ENCODE peak calls at places on chromosomes 16 and 17, in seven cellular contexts. One of them, this sample, is unnamed.

GRCh38 chr17:31511176-31511540 is 119.7 kb downstream of the RAB11FIP4 start:
- DNase-seq in A549: no peak
- DNase-seq in GM10248: no peak
- DNase-seq in body of pancreas: peak
- DNase-seq in RWPE1: no peak
- DNase-seq in OCI-LY7: no peak
- DNase-seq in breast epithelium: peak
- DNase-seq in this sample: no peak

GRCh38 chr17:72075995-72076677 is 44.7 kb upstream of the SOX9 start:
- DNase-seq in A549: no peak
- DNase-seq in GM10248: no peak
- DNase-seq in body of pancreas: peak
- DNase-seq in RWPE1: no peak
- DNase-seq in OCI-LY7: no peak
- DNase-seq in breast epithelium: no peak
- DNase-seq in this sample: no peak

GRCh38 chr16:1132431-1132830 is 20.5 kb upstream of the CACNA1H start:
- DNase-seq in A549: no peak
- DNase-seq in GM10248: no peak
- DNase-seq in body of pancreas: no peak
- DNase-seq in RWPE1: no peak
- DNase-seq in OCI-LY7: no peak
- DNase-seq in breast epithelium: no peak
- DNase-seq in this sample: no peak

GRCh38 chr16:18782697-18783429 is 7.3 kb downstream of the RPS15A start:
- DNase-seq in A549: no peak
- DNase-seq in GM10248: no peak
- DNase-seq in body of pancreas: no peak
- DNase-seq in RWPE1: no peak
- DNase-seq in OCI-LY7: no peak
- DNase-seq in breast epithelium: no peak
- DNase-seq in this sample: no peak

GRCh38 chr16:25005445-25006306 is 9.5 kb downstream of the ARHGAP17 start:
- DNase-seq in A549: no peak
- DNase-seq in GM10248: no peak
- DNase-seq in body of pancreas: no peak
- DNase-seq in RWPE1: no peak
- DNase-seq in OCI-LY7: no peak
- DNase-seq in breast epithelium: no peak
- DNase-seq in this sample: no peak

GRCh38 chr17:31486351-31487062 is 95.0 kb downstream of the RAB11FIP4 start:
- DNase-seq in A549: no peak
- DNase-seq in GM10248: no peak
- DNase-seq in body of pancreas: peak
- DNase-seq in RWPE1: no peak
- DNase-seq in OCI-LY7: no peak
- DNase-seq in breast epithelium: no peak
- DNase-seq in this sample: no peak

GRCh38 chr16:48128769-48129168 is 27.0 kb downstream of the ABCC12 start:
- DNase-seq in A549: no peak
- DNase-seq in GM10248: no peak
- DNase-seq in body of pancreas: no peak
- DNase-seq in RWPE1: no peak
- DNase-seq in OCI-LY7: no peak
- DNase-seq in breast epithelium: no peak
- DNase-seq in this sample: no peak

GRCh38 chr17:75412455-75413317 is 7.2 kb upstream of the GRB2 start:
- DNase-seq in A549: peak
- DNase-seq in GM10248: peak
- DNase-seq in body of pancreas: peak
- DNase-seq in RWPE1: peak
- DNase-seq in OCI-LY7: peak
- DNase-seq in breast epithelium: peak
- DNase-seq in this sample: peak

GRCh38 chr16:72896719-72897118 is 151.2 kb downstream of the ZFHX3 start:
- DNase-seq in A549: no peak
- DNase-seq in GM10248: no peak
- DNase-seq in body of pancreas: no peak
- DNase-seq in RWPE1: no peak
- DNase-seq in OCI-LY7: no peak
- DNase-seq in breast epithelium: no peak
- DNase-seq in this sample: no peak

GRCh38 chr17:61330174-61331150 is 69.2 kb upstream of the TBX2 start:
- DNase-seq in A549: no peak
- DNase-seq in GM10248: no peak
- DNase-seq in body of pancreas: no peak
- DNase-seq in RWPE1: no peak
- DNase-seq in OCI-LY7: no peak
- DNase-seq in breast epithelium: no peak
- DNase-seq in this sample: no peak

GRCh38 chr16:68539704-68540370 is 746 bp downstream of the ZFP90 start:
- DNase-seq in A549: peak
- DNase-seq in GM10248: peak
- DNase-seq in body of pancreas: peak
- DNase-seq in RWPE1: peak
- DNase-seq in OCI-LY7: peak
- DNase-seq in breast epithelium: no peak
- DNase-seq in this sample: peak

GRCh38 chr17:62933986-62934385 is 32.0 kb upstream of the TANC2 start:
- DNase-seq in A549: no peak
- DNase-seq in GM10248: no peak
- DNase-seq in body of pancreas: peak
- DNase-seq in RWPE1: no peak
- DNase-seq in OCI-LY7: no peak
- DNase-seq in breast epithelium: no peak
- DNase-seq in this sample: no peak

GRCh38 chr17:60604686-60605334 is 4.8 kb downstream of the PPM1D start:
- DNase-seq in A549: no peak
- DNase-seq in GM10248: no peak
- DNase-seq in body of pancreas: peak
- DNase-seq in RWPE1: peak
- DNase-seq in OCI-LY7: no peak
- DNase-seq in breast epithelium: no peak
- DNase-seq in this sample: no peak

GRCh38 chr17:61575983-61576382 is 15.0 kb downstream of the NACA2 start:
- DNase-seq in A549: no peak
- DNase-seq in GM10248: no peak
- DNase-seq in body of pancreas: no peak
- DNase-seq in RWPE1: no peak
- DNase-seq in OCI-LY7: no peak
- DNase-seq in breast epithelium: no peak
- DNase-seq in this sample: no peak

GRCh38 chr16:75486014-75486404 is 9.2 kb downstream of the CHST6 start:
- DNase-seq in A549: no peak
- DNase-seq in GM10248: no peak
- DNase-seq in body of pancreas: no peak
- DNase-seq in RWPE1: peak
- DNase-seq in OCI-LY7: no peak
- DNase-seq in breast epithelium: no peak
- DNase-seq in this sample: no peak

GRCh38 chr16:68249361-68249760 is 4.2 kb downstream of the PLA2G15 start:
- DNase-seq in A549: no peak
- DNase-seq in GM10248: no peak
- DNase-seq in body of pancreas: no peak
- DNase-seq in RWPE1: no peak
- DNase-seq in OCI-LY7: no peak
- DNase-seq in breast epithelium: no peak
- DNase-seq in this sample: no peak

GRCh38 chr16:49283376-49284049 is 1.9 kb upstream of the CBLN1 start:
- DNase-seq in A549: no peak
- DNase-seq in GM10248: no peak
- DNase-seq in body of pancreas: no peak
- DNase-seq in RWPE1: no peak
- DNase-seq in OCI-LY7: no peak
- DNase-seq in breast epithelium: no peak
- DNase-seq in this sample: no peak

GRCh38 chr16:71917900-71918299 is 22.6 kb downstream of the IST1 start:
- DNase-seq in A549: no peak
- DNase-seq in GM10248: no peak
- DNase-seq in body of pancreas: no peak
- DNase-seq in RWPE1: no peak
- DNase-seq in OCI-LY7: no peak
- DNase-seq in breast epithelium: no peak
- DNase-seq in this sample: no peak

GRCh38 chr17:19482571-19482970 is 51.1 kb upstream of the SLC47A1 start:
- DNase-seq in A549: no peak
- DNase-seq in GM10248: no peak
- DNase-seq in body of pancreas: no peak
- DNase-seq in RWPE1: peak
- DNase-seq in OCI-LY7: no peak
- DNase-seq in breast epithelium: no peak
- DNase-seq in this sample: no peak

GRCh38 chr17:50865060-50865867 is 890 bp downstream of the TOB1 start:
- DNase-seq in A549: peak
- DNase-seq in GM10248: peak
- DNase-seq in body of pancreas: peak
- DNase-seq in RWPE1: peak
- DNase-seq in OCI-LY7: peak
- DNase-seq in breast epithelium: no peak
- DNase-seq in this sample: peak

GRCh38 chr16:23134274-23134673 is 15.0 kb downstream of the USP31 start:
- DNase-seq in A549: no peak
- DNase-seq in GM10248: no peak
- DNase-seq in body of pancreas: no peak
- DNase-seq in RWPE1: no peak
- DNase-seq in OCI-LY7: no peak
- DNase-seq in breast epithelium: no peak
- DNase-seq in this sample: no peak

GRCh38 chr16:424033-424622 is 1.3 kb upstream of the RAB11FIP3 start:
- DNase-seq in A549: peak
- DNase-seq in GM10248: no peak
- DNase-seq in body of pancreas: peak
- DNase-seq in RWPE1: peak
- DNase-seq in OCI-LY7: no peak
- DNase-seq in breast epithelium: no peak
- DNase-seq in this sample: no peak

GRCh38 chr16:17232487-17232886 is 238.3 kb downstream of the XYLT1 start:
- DNase-seq in A549: no peak
- DNase-seq in GM10248: no peak
- DNase-seq in body of pancreas: no peak
- DNase-seq in RWPE1: no peak
- DNase-seq in OCI-LY7: no peak
- DNase-seq in breast epithelium: no peak
- DNase-seq in this sample: no peak

GRCh38 chr16:50269769-50270509 is 3.6 kb downstream of the ADCY7 start:
- DNase-seq in A549: no peak
- DNase-seq in GM10248: no peak
- DNase-seq in body of pancreas: no peak
- DNase-seq in RWPE1: no peak
- DNase-seq in OCI-LY7: peak
- DNase-seq in breast epithelium: no peak
- DNase-seq in this sample: no peak

GRCh38 chr17:72699566-72699965 is 392.9 kb downstream of the SLC39A11 start:
- DNase-seq in A549: no peak
- DNase-seq in GM10248: no peak
- DNase-seq in body of pancreas: no peak
- DNase-seq in RWPE1: no peak
- DNase-seq in OCI-LY7: no peak
- DNase-seq in breast epithelium: no peak
- DNase-seq in this sample: no peak

GRCh38 chr17:35295686-35296085 is 52.8 kb downstream of the SLFN5 start:
- DNase-seq in A549: no peak
- DNase-seq in GM10248: no peak
- DNase-seq in body of pancreas: no peak
- DNase-seq in RWPE1: no peak
- DNase-seq in OCI-LY7: no peak
- DNase-seq in breast epithelium: no peak
- DNase-seq in this sample: no peak

GRCh38 chr17:50642071-50642721 is 7.5 kb downstream of the ABCC3 start:
- DNase-seq in A549: no peak
- DNase-seq in GM10248: no peak
- DNase-seq in body of pancreas: no peak
- DNase-seq in RWPE1: no peak
- DNase-seq in OCI-LY7: no peak
- DNase-seq in breast epithelium: no peak
- DNase-seq in this sample: no peak

GRCh38 chr17:15882058-15882720 is 62.7 kb upstream of the ADORA2B start:
- DNase-seq in A549: no peak
- DNase-seq in GM10248: no peak
- DNase-seq in body of pancreas: no peak
- DNase-seq in RWPE1: no peak
- DNase-seq in OCI-LY7: no peak
- DNase-seq in breast epithelium: no peak
- DNase-seq in this sample: no peak
- TF ChIP-seq CTCF in A549: no peak
- TF ChIP-seq CTCF in GM10248: no peak
- TF ChIP-seq CTCF in body of pancreas: no peak
- TF ChIP-seq CTCF in RWPE1: no peak
- TF ChIP-seq CTCF in OCI-LY7: no peak
- TF ChIP-seq CTCF in breast epithelium: no peak
- TF ChIP-seq CTCF in this sample: no peak

DNA sequence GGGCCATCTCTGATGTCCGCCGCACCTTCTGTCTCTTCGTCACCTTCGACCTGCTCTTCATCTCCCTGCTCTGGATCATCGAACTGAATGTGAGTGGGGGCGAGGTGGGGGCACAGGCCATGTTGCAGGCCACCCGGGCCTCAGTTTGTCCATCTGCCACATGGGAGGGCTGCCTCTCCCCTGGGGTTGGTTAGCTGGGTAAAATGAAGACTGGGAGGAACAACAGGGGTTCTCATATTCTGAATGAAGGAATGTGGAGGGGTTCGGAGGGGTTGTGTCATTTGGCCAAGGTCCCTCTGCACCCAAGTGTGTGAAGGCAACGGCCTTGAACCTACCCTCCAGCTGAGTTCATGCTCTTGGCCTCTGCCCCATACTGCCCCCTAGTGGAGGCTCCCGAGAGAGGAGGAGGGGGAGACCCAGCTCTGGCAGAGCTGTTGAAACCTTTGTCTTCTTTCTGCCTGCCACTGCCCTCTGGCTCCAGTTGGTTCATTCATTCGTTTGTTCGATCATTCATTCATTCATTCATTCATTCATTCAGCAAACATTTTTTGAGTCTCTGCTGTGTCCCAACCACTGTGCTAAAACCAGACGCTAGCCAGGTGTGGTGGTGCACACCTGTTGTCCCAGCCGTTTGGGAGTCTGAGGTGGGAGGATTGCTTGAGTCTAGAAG is 11.4 kb upstream of the TCAP start:
- DNase-seq in A549: peak
- DNase-seq in GM10248: peak
- DNase-seq in body of pancreas: peak
- DNase-seq in RWPE1: peak
- DNase-seq in OCI-LY7: peak
- DNase-seq in breast epithelium: no peak
- DNase-seq in this sample: peak
- TF ChIP-seq CTCF in A549: peak
- TF ChIP-seq CTCF in GM10248: peak
- TF ChIP-seq CTCF in body of pancreas: peak
- TF ChIP-seq CTCF in RWPE1: peak
- TF ChIP-seq CTCF in OCI-LY7: peak
- TF ChIP-seq CTCF in breast epithelium: peak
- TF ChIP-seq CTCF in this sample: peak

GRCh38 chr17:5838661-5839300 is 231.4 kb upstream of the WSCD1 start:
- DNase-seq in A549: no peak
- DNase-seq in GM10248: no peak
- DNase-seq in body of pancreas: no peak
- DNase-seq in RWPE1: no peak
- DNase-seq in OCI-LY7: peak
- DNase-seq in breast epithelium: no peak
- DNase-seq in this sample: no peak
- TF ChIP-seq CTCF in A549: no peak
- TF ChIP-seq CTCF in GM10248: no peak
- TF ChIP-seq CTCF in body of pancreas: no peak
- TF ChIP-seq CTCF in RWPE1: no peak
- TF ChIP-seq CTCF in OCI-LY7: peak
- TF ChIP-seq CTCF in breast epithelium: no peak
- TF ChIP-seq CTCF in this sample: no peak

GRCh38 chr16:89257281-89257731 is 39.8 kb downstream of the ZNF778 start:
- DNase-seq in A549: no peak
- DNase-seq in GM10248: peak
- DNase-seq in body of pancreas: no peak
- DNase-seq in RWPE1: no peak
- DNase-seq in OCI-LY7: no peak
- DNase-seq in breast epithelium: no peak
- DNase-seq in this sample: peak
- TF ChIP-seq CTCF in A549: no peak
- TF ChIP-seq CTCF in GM10248: no peak
- TF ChIP-seq CTCF in body of pancreas: no peak
- TF ChIP-seq CTCF in RWPE1: no peak
- TF ChIP-seq CTCF in OCI-LY7: no peak
- TF ChIP-seq CTCF in breast epithelium: no peak
- TF ChIP-seq CTCF in this sample: no peak

This sample was measured in GM13977.